ENCODE peak calls at places on chromosome 9, in nine cellular contexts. X is upper lobe of right lung; Z is CD14-positive monocyte; H is activated CD8-positive, alpha-beta memory T cell treated with anti-CD3 and anti-CD28 coated beads for 24 hours; R is activated T-cell treated with anti-CD3 and anti-CD28 coated beads for 1 hour; T is choroid plexus epithelial cell; M is pulmonary artery endothelial cell; I is midbrain; K is naive thymus-derived CD4-positive, alpha-beta T cell. Y is an unnamed sample.

GRCh38 chr9:6926436-6926835 is 168.7 kb downstream of the KDM4C start:
- DNase-seq in X (no peak), Z (no peak), H (no peak), R (no peak), T (peak), M (no peak), I (peak), K (no peak), Y (no peak)

GRCh38 chr9:83013261-83013610 is 49.7 kb downstream of the RASEF start:
- DNase-seq in X (no peak), Z (no peak), H (no peak), R (no peak), T (peak), M (no peak), I (no peak), K (no peak), Y (no peak)

GRCh38 chr9:104863180-104863883 is 64.6 kb downstream of the ABCA1 start:
- DNase-seq in X (no peak), Z (no peak), H (no peak), R (peak), T (peak), M (peak), I (peak), K (peak), Y (peak)

GRCh38 chr9:125663127-125663526 is 43.9 kb downstream of the MAPKAP1 start:
- DNase-seq in X (no peak), Z (no peak), H (no peak), R (no peak), T (peak), M (peak), I (no peak), K (no peak), Y (no peak)

GRCh38 chr9:20728493-20729220 is 44.6 kb downstream of the FOCAD start:
- DNase-seq in X (no peak), Z (no peak), H (no peak), R (no peak), T (peak), M (peak), I (no peak), K (no peak), Y (no peak)

GRCh38 chr9:109329274-109330258 is 8.7 kb upstream of the EPB41L4B start:
- DNase-seq in X (peak), Z (no peak), H (no peak), R (no peak), T (peak), M (no peak), I (no peak), K (no peak), Y (no peak)

GRCh38 chr9:33661186-33661585 is 134.2 kb upstream of the PRSS3 start:
- DNase-seq in X (no peak), Z (no peak), H (no peak), R (no peak), T (no peak), M (no peak), I (no peak), K (no peak), Y (no peak)

GRCh38 chr9:124470306-124470705 is 20.1 kb downstream of the ADGRD2 start:
- DNase-seq in X (no peak), Z (no peak), H (no peak), R (no peak), T (no peak), M (no peak), I (no peak), K (no peak), Y (no peak)

GRCh38 chr9:112831281-112831851 is 59.3 kb downstream of the SLC46A2 start:
- DNase-seq in X (peak), Z (no peak), H (no peak), R (no peak), T (no peak), M (no peak), I (no peak), K (no peak), Y (no peak)

GRCh38 chr9:90162819-90163218 is 479.8 kb downstream of the DIRAS2 start:
- DNase-seq in X (no peak), Z (no peak), H (no peak), R (no peak), T (no peak), M (no peak), I (no peak), K (no peak), Y (no peak)

GRCh38 chr9:70832487-70832886 is 288.9 kb downstream of the TRPM3 start:
- DNase-seq in X (no peak), Z (no peak), H (no peak), R (no peak), T (no peak), M (no peak), I (no peak), K (no peak), Y (no peak)

GRCh38 chr9:86322973-86323644 is 31.1 kb downstream of the TUT7 start:
- DNase-seq in X (no peak), Z (no peak), H (no peak), R (no peak), T (peak), M (peak), I (no peak), K (no peak), Y (no peak)

GRCh38 chr9:15308511-15308910 is 1.5 kb upstream of the TTC39B start:
- DNase-seq in X (no peak), Z (no peak), H (no peak), R (no peak), T (peak), M (no peak), I (no peak), K (no peak), Y (no peak)

GRCh38 chr9:34498511-34498910 is 24.3 kb downstream of the ENHO start:
- DNase-seq in X (no peak), Z (no peak), H (no peak), R (no peak), T (no peak), M (no peak), I (no peak), K (no peak), Y (no peak)

GRCh38 chr9:109206670-109207069 is 39.6 kb upstream of the FRRS1L start:
- DNase-seq in X (no peak), Z (no peak), H (no peak), R (no peak), T (peak), M (no peak), I (no peak), K (no peak), Y (no peak)

GRCh38 chr9:122252796-122253195 is 11.8 kb downstream of the RBM18 start:
- DNase-seq in X (no peak), Z (no peak), H (no peak), R (no peak), T (peak), M (no peak), I (no peak), K (no peak), Y (no peak)

GRCh38 chr9:34737677-34738260 is 27.8 kb upstream of the CCL21 start:
- DNase-seq in X (no peak), Z (no peak), H (no peak), R (no peak), T (no peak), M (no peak), I (no peak), K (no peak), Y (no peak)

GRCh38 chr9:114894801-114895433 is 35.5 kb downstream of the TNFSF8 start:
- DNase-seq in X (no peak), Z (peak), H (no peak), R (no peak), T (peak), M (peak), I (no peak), K (no peak), Y (no peak)

GRCh38 chr9:127224883-127225739 is 39.5 kb upstream of the GARNL3 start:
- DNase-seq in X (peak), Z (peak), H (peak), R (peak), T (peak), M (peak), I (peak), K (peak), Y (peak)

GRCh38 chr9:35342221-35342620 is 147.7 kb upstream of the RUSC2 start:
- DNase-seq in X (no peak), Z (no peak), H (no peak), R (no peak), T (no peak), M (no peak), I (no peak), K (no peak), Y (no peak)

GRCh38 chr9:37141015-37141414 is 20.6 kb downstream of the ZCCHC7 start:
- DNase-seq in X (no peak), Z (no peak), H (no peak), R (no peak), T (no peak), M (no peak), I (no peak), K (no peak), Y (no peak)

GRCh38 chr9:15104826-15105420 is 194.7 kb upstream of the FREM1 start:
- DNase-seq in X (no peak), Z (no peak), H (peak), R (peak), T (peak), M (peak), I (no peak), K (peak), Y (peak)

GRCh38 chr9:76704601-76705204 is 59.5 kb upstream of the PCA3 start:
- DNase-seq in X (no peak), Z (no peak), H (no peak), R (no peak), T (peak), M (peak), I (peak), K (peak), Y (no peak)

GRCh38 chr9:111599948-111600343 is 499 bp upstream of the PTGR1 start:
- DNase-seq in X (no peak), Z (no peak), H (no peak), R (no peak), T (no peak), M (no peak), I (no peak), K (no peak), Y (no peak)

GRCh38 chr9:15416880-15417279 is 5.8 kb upstream of the SNAPC3 start:
- DNase-seq in X (no peak), Z (no peak), H (no peak), R (peak), T (peak), M (no peak), I (no peak), K (peak), Y (peak)